ENCODE peak calls at places on chromosomes 11 and 22, in four cellular contexts. One of them, this sample, is unnamed.

GRCh38 chr11:9956483-9956882 is 292.6 kb downstream of the SWAP70 start:
- DNase-seq in endothelial cell of umbilical vein: no peak
- DNase-seq in NT2/D1: no peak
- DNase-seq in MG63: no peak
- DNase-seq in this sample: no peak

GRCh38 chr11:8604078-8604723 is 10.2 kb upstream of the STK33 start:
- DNase-seq in endothelial cell of umbilical vein: peak; percentile 53
- DNase-seq in NT2/D1: peak; percentile 42
- DNase-seq in MG63: peak; percentile 89
- DNase-seq in this sample: peak; percentile 100

GRCh38 chr11:1202154-1202775 is 20.6 kb upstream of the MUC5B start:
- DNase-seq in endothelial cell of umbilical vein: no peak
- DNase-seq in NT2/D1: no peak
- DNase-seq in MG63: no peak
- DNase-seq in this sample: no peak

GRCh38 chr11:104164028-104164520 is at the start of gene PDGFD:
- DNase-seq in endothelial cell of umbilical vein: peak; percentile 89
- DNase-seq in NT2/D1: peak; percentile 74
- DNase-seq in MG63: peak; percentile 70
- DNase-seq in this sample: peak; percentile 30

GRCh38 chr11:104093426-104094280 is 57.2 kb downstream of the DDI1 start:
- DNase-seq in endothelial cell of umbilical vein: no peak
- DNase-seq in NT2/D1: no peak
- DNase-seq in MG63: no peak
- DNase-seq in this sample: no peak

GRCh38 chr11:91248199-91248807 is 976.3 kb upstream of the FAT3 start:
- DNase-seq in endothelial cell of umbilical vein: peak; percentile 56
- DNase-seq in NT2/D1: peak; percentile 20
- DNase-seq in MG63: no peak
- DNase-seq in this sample: peak; percentile 11

GRCh38 chr22:29145321-29146072 is 60.2 kb upstream of the EMID1 start:
- DNase-seq in endothelial cell of umbilical vein: no peak
- DNase-seq in NT2/D1: no peak
- DNase-seq in MG63: no peak
- DNase-seq in this sample: no peak

GRCh38 chr11:61333638-61334433 is 808 bp downstream of the TKFC start:
- DNase-seq in endothelial cell of umbilical vein: no peak
- DNase-seq in NT2/D1: no peak
- DNase-seq in MG63: no peak
- DNase-seq in this sample: no peak

GRCh38 chr11:133787379-133788103 is 57.8 kb downstream of the SPATA19 start:
- DNase-seq in endothelial cell of umbilical vein: no peak
- DNase-seq in NT2/D1: no peak
- DNase-seq in MG63: no peak
- DNase-seq in this sample: no peak

GRCh38 chr11:106159846-106160245 is 82.4 kb downstream of the AASDHPPT start:
- DNase-seq in endothelial cell of umbilical vein: no peak
- DNase-seq in NT2/D1: no peak
- DNase-seq in MG63: no peak
- DNase-seq in this sample: no peak

GRCh38 chr11:43547411-43547718 is 133.2 kb upstream of the HSD17B12 start:
- DNase-seq in endothelial cell of umbilical vein: no peak
- DNase-seq in NT2/D1: no peak
- DNase-seq in MG63: no peak
- DNase-seq in this sample: no peak

GRCh38 chr11:133518702-133519264 is 13.5 kb downstream of the OPCML start:
- DNase-seq in endothelial cell of umbilical vein: no peak
- DNase-seq in NT2/D1: no peak
- DNase-seq in MG63: no peak
- DNase-seq in this sample: no peak

GRCh38 chr22:42608481-42609361 is 6.0 kb downstream of the POLDIP3 start:
- DNase-seq in endothelial cell of umbilical vein: peak; percentile 53
- DNase-seq in NT2/D1: peak; percentile 8
- DNase-seq in MG63: peak; percentile 45
- DNase-seq in this sample: peak; percentile 45

GRCh38 chr11:113373306-113373705 is 14.3 kb upstream of the ANKK1 start:
- DNase-seq in endothelial cell of umbilical vein: no peak
- DNase-seq in NT2/D1: no peak
- DNase-seq in MG63: peak; percentile 71
- DNase-seq in this sample: no peak

GRCh38 chr11:92227233-92227593 is 2.6 kb downstream of the FAT3 start:
- DNase-seq in endothelial cell of umbilical vein: no peak
- DNase-seq in NT2/D1: no peak
- DNase-seq in MG63: no peak
- DNase-seq in this sample: no peak

GRCh38 chr11:10605941-10606381 is 37.5 kb upstream of the LYVE1 start:
- DNase-seq in endothelial cell of umbilical vein: peak; percentile 77
- DNase-seq in NT2/D1: peak; percentile 52
- DNase-seq in MG63: no peak
- DNase-seq in this sample: no peak

GRCh38 chr22:49422668-49423067 is 405.0 kb downstream of the BRD1 start:
- DNase-seq in endothelial cell of umbilical vein: no peak
- DNase-seq in NT2/D1: no peak
- DNase-seq in MG63: no peak
- DNase-seq in this sample: no peak
- H3K9me3 ChIP-seq in endothelial cell of umbilical vein: peaks cover 3% of the 10 kb centered on the region
- H3K9me3 ChIP-seq in NT2/D1: no peaks in the 10 kb centered on the region
- H3K9me3 ChIP-seq in MG63: no peaks in the 10 kb centered on the region
- H3K9me3 ChIP-seq in this sample: peaks cover 75% of the 10 kb centered on the region

GRCh38 chr22:26675687-26676273 is 18.4 kb downstream of the MIAT start:
- DNase-seq in endothelial cell of umbilical vein: no peak
- DNase-seq in NT2/D1: no peak
- DNase-seq in MG63: no peak
- DNase-seq in this sample: no peak
- H3K4me3 ChIP-seq in endothelial cell of umbilical vein: no peak overlapping the region
- H3K4me3 ChIP-seq in NT2/D1: no peak overlapping the region
- H3K4me3 ChIP-seq in MG63: no peak overlapping the region
- H3K4me3 ChIP-seq in this sample: no peak overlapping the region

GRCh38 chr11:2481253-2481652 is 36.4 kb downstream of the KCNQ1 start:
- DNase-seq in endothelial cell of umbilical vein: no peak
- DNase-seq in NT2/D1: no peak
- DNase-seq in MG63: no peak
- DNase-seq in this sample: no peak

GRCh38 chr11:2482745-2483144 is 37.9 kb downstream of the KCNQ1 start:
- DNase-seq in endothelial cell of umbilical vein: no peak
- DNase-seq in NT2/D1: no peak
- DNase-seq in MG63: no peak
- DNase-seq in this sample: no peak

GRCh38 chr11:2484576-2485125 is 39.8 kb downstream of the KCNQ1 start:
- DNase-seq in endothelial cell of umbilical vein: no peak
- DNase-seq in NT2/D1: no peak
- DNase-seq in MG63: no peak
- DNase-seq in this sample: no peak

GRCh38 chr11:2482199-2482598 is 37.4 kb downstream of the KCNQ1 start:
- DNase-seq in endothelial cell of umbilical vein: no peak
- DNase-seq in NT2/D1: no peak
- DNase-seq in MG63: no peak
- DNase-seq in this sample: no peak

DNA sequence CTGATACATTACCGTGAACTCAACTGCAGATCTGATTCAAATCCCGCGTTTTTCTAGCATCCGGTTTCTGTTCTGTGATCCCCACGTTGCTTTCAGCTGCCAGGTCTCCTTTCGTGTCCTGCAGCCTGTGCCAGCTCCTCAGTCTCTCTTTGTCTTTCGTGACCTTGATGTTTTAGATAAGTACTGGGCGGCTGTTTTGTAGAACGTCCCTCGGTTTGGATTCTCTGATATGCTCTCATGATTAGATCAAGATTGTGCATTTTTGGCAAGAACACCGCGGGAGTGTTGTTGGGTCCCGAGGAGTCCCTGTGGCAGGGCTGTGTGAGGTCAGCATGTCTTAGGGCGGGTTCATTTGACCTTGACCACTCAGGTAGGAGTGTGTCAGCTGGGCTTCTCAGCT is 38.6 kb downstream of the KCNQ1 start:
- DNase-seq in endothelial cell of umbilical vein: no peak
- DNase-seq in NT2/D1: no peak
- DNase-seq in MG63: no peak
- DNase-seq in this sample: no peak
- H3K9me3 ChIP-seq in endothelial cell of umbilical vein: no peaks in the 10 kb centered on the region
- H3K9me3 ChIP-seq in NT2/D1: peaks cover 46% of the 10 kb centered on the region
- H3K9me3 ChIP-seq in MG63: peaks cover 10% of the 10 kb centered on the region
- H3K9me3 ChIP-seq in this sample: peaks cover 8% of the 10 kb centered on the region

GRCh38 chr11:5689551-5689983 is at the start of gene TRIM22:
- DNase-seq in endothelial cell of umbilical vein: peak; percentile 86
- DNase-seq in NT2/D1: peak; percentile 42
- DNase-seq in MG63: peak; percentile 26
- DNase-seq in this sample: no peak
- H3K4me3 ChIP-seq in endothelial cell of umbilical vein: peak within 1 kb of the TSS; percentile 34
- H3K4me3 ChIP-seq in NT2/D1: peak within 1 kb of the TSS; percentile 1
- H3K4me3 ChIP-seq in MG63: peak within 1 kb of the TSS; percentile 36
- H3K4me3 ChIP-seq in this sample: peak within 1 kb of the TSS; percentile 54

GRCh38 chr11:54985731-54986130 is 276.2 kb upstream of the TRIM48 start:
- DNase-seq in endothelial cell of umbilical vein: no peak
- DNase-seq in NT2/D1: no peak
- DNase-seq in MG63: no peak
- DNase-seq in this sample: no peak
- H3K9me3 ChIP-seq in endothelial cell of umbilical vein: no peaks in the 10 kb centered on the region
- H3K9me3 ChIP-seq in NT2/D1: peaks cover 4% of the 10 kb centered on the region
- H3K9me3 ChIP-seq in MG63: peaks cover under 1% of the 10 kb centered on the region
- H3K9me3 ChIP-seq in this sample: no peaks in the 10 kb centered on the region

This sample was measured in AG04450.